ENCODE peak calls at places on chromosomes 4 and X, in five cellular contexts. P is AG04450, A is body of pancreas, Z is kidney, E is GM23338. W is an unnamed sample.

GRCh38 chr4:154004028-154004427 is 215.1 kb upstream of the SFRP2 start:
- DNase-seq in A (no peak), P (no peak), E (no peak), Z (no peak), W (no peak)

GRCh38 chrX:65677954-65678469 is 10.6 kb downstream of the MSN start:
- DNase-seq in A (no peak), E (no peak), P (peak), Z (no peak), W (no peak)

GRCh38 chr4:158811704-158812103 is 42.9 kb downstream of the FNIP2 start:
- DNase-seq in P (no peak), Z (no peak), A (no peak), E (no peak), W (peak)

GRCh38 chr4:832108-832507 is 6.2 kb upstream of the CPLX1 start:
- DNase-seq in Z (peak), A (no peak), P (no peak), E (no peak), W (no peak)

GRCh38 chrX:119055650-119056049 is 17.1 kb upstream of the CT47C1 start:
- DNase-seq in E (no peak), Z (no peak), P (no peak), A (no peak), W (no peak)

GRCh38 chrX:65941775-65942174 is 98.1 kb downstream of the VSIG4 start:
- DNase-seq in E (no peak), P (no peak), A (no peak), Z (no peak), W (no peak)

GRCh38 chrX:83829874-83830273 is 31.1 kb upstream of the CYLC1 start:
- DNase-seq in P (no peak), Z (no peak), A (no peak), E (no peak), W (no peak)

GRCh38 chrX:51336584-51336983 is 4.0 kb downstream of the NUDT10 start:
- DNase-seq in E (peak), Z (no peak), P (no peak), A (peak), W (no peak)

GRCh38 chrX:43655151-43655676 is 885 bp upstream of the MAOA start:
- DNase-seq in E (peak), A (peak), P (no peak), Z (peak), W (peak)

GRCh38 chrX:1294301-1295067 is 25.9 kb downstream of the CSF2RA start:
- DNase-seq in P (no peak), Z (peak), E (no peak), A (no peak), W (no peak)

GRCh38 chrX:12867746-12868145 is 874 bp downstream of the TLR7 start:
- DNase-seq in A (no peak), Z (no peak), P (no peak), E (no peak), W (no peak)

GRCh38 chrX:129739591-129739990 is 812 bp downstream of the XPNPEP2 start:
- DNase-seq in A (no peak), Z (no peak), P (no peak), E (peak), W (no peak)

GRCh38 chr4:122224348-122224747 is 72.2 kb downstream of the BLTP1 start:
- DNase-seq in A (no peak), P (peak), E (peak), Z (no peak), W (no peak)

GRCh38 chr4:121070274-121070673 is 2.1 kb downstream of the NDNF start:
- DNase-seq in A (no peak), P (no peak), Z (no peak), E (peak), W (peak)

GRCh38 chr4:40264497-40264896 is 67.7 kb downstream of the RHOH start:
- DNase-seq in A (no peak), Z (no peak), P (no peak), E (no peak), W (no peak)

GRCh38 chrX:154022716-154023115 is 3.0 kb upstream of the IRAK1 start:
- DNase-seq in E (no peak), Z (no peak), A (no peak), P (no peak), W (no peak)

GRCh38 chrX:50881028-50881427 is 29.5 kb upstream of the BMP15 start:
- DNase-seq in Z (no peak), A (no peak), P (no peak), E (no peak), W (no peak)

GRCh38 chr4:117311215-117311614 is 225.8 kb upstream of the TRAM1L1 start:
- DNase-seq in Z (no peak), E (no peak), A (no peak), P (no peak), W (no peak)

GRCh38 chr4:8066336-8066931 is 92.2 kb downstream of the ABLIM2 start:
- DNase-seq in A (no peak), P (no peak), E (no peak), Z (peak), W (no peak)

GRCh38 chr4:140253556-140254027 is 99.6 kb upstream of the MAML3 start:
- DNase-seq in P (no peak), E (no peak), Z (no peak), A (no peak), W (no peak)

GRCh38 chrX:148928803-148929202 is 428.4 kb downstream of the AFF2 start:
- DNase-seq in P (no peak), Z (no peak), E (no peak), A (no peak), W (no peak)

GRCh38 chr4:181662383-181662782 is 580.8 kb upstream of the TENM3 start:
- DNase-seq in P (no peak), Z (no peak), E (no peak), A (no peak), W (no peak)

GRCh38 chr4:14336656-14337055 is 665.6 kb upstream of the CPEB2 start:
- DNase-seq in E (no peak), Z (no peak), A (no peak), P (no peak), W (no peak)

GRCh38 chrX:20026278-20026677 is 35.4 kb upstream of the BCLAF3 start:
- DNase-seq in Z (no peak), A (no peak), E (no peak), P (peak), W (no peak)

GRCh38 chrX:148624951-148625350 is 124.5 kb downstream of the AFF2 start:
- DNase-seq in Z (no peak), E (no peak), P (no peak), A (no peak), W (no peak)

GRCh38 chrX:81120270-81120935 is 81.3 kb downstream of the HMGN5 start:
- DNase-seq in P (no peak), E (no peak), A (no peak), Z (no peak), W (no peak)

GRCh38 chr4:170091069-170091696 is 1.4 kb upstream of the AADAT start:
- DNase-seq in P (no peak), Z (peak), E (peak), A (no peak), W (no peak)

GRCh38 chrX:16788477-16788876 is 2.2 kb downstream of the TXLNG start:
- DNase-seq in Z (no peak), E (no peak), P (no peak), A (no peak), W (no peak)

GRCh38 chrX:5559386-5559785 is 669.3 kb downstream of the NLGN4X start:
- DNase-seq in Z (no peak), E (no peak), A (no peak), P (no peak), W (no peak)

GRCh38 chrX:119698835-119699234 is 5.9 kb upstream of the SEPTIN6 start:
- DNase-seq in Z (no peak), P (no peak), A (no peak), E (peak), W (no peak)

GRCh38 chrX:30065226-30065625 is 150.1 kb upstream of the MAGEB2 start:
- DNase-seq in E (no peak), P (peak), Z (no peak), A (no peak), W (no peak)

GRCh38 chr4:15758294-15758693 is 19.8 kb upstream of the CD38 start:
- DNase-seq in Z (no peak), P (no peak), A (no peak), E (no peak), W (no peak)

GRCh38 chr4:38131371-38132139 is 171.4 kb downstream of the PTTG2 start:
- DNase-seq in P (no peak), A (peak), E (peak), Z (no peak), W (no peak)

GRCh38 chrX:42515939-42516338 is 262.0 kb downstream of the PPP1R2C start:
- DNase-seq in A (no peak), Z (no peak), E (no peak), P (no peak), W (no peak)

GRCh38 chr4:101944649-101945048 is 154.1 kb downstream of the BANK1 start:
- DNase-seq in A (no peak), Z (no peak), P (peak), E (peak), W (no peak)

GRCh38 chr4:42655921-42656735 is 777 bp downstream of the ATP8A1 start:
- DNase-seq in E (peak), P (no peak), A (peak), Z (peak), W (peak)

GRCh38 chr4:44056721-44057151 is 391.9 kb downstream of the KCTD8 start:
- DNase-seq in Z (no peak), P (no peak), E (peak), A (no peak), W (no peak)

GRCh38 chr4:4780634-4781287 is 78.7 kb upstream of the MSX1 start:
- DNase-seq in E (no peak), Z (no peak), A (no peak), P (peak), W (no peak)

GRCh38 chr4:156968479-156968984 is 3.1 kb downstream of the PDGFC start:
- DNase-seq in E (peak), A (peak), Z (no peak), P (no peak), W (no peak)

GRCh38 chrX:115650916-115651315 is 89.9 kb downstream of the PLS3 start:
- DNase-seq in P (no peak), E (peak), Z (no peak), A (peak), W (no peak)

GRCh38 chr4:47915378-47915777 is 995 bp upstream of the NFXL1 start:
- DNase-seq in E (no peak), A (no peak), Z (no peak), P (no peak), W (no peak)

GRCh38 chr4:47914219-47914925 is at the start of gene NFXL1:
- DNase-seq in A (peak), E (peak), P (peak), Z (peak), W (peak)

GRCh38 chr4:47914926-47915237 is 499 bp upstream of the NFXL1 start:
- DNase-seq in A (no peak), E (no peak), Z (no peak), P (no peak), W (no peak)

GRCh38 chr4:47913328-47913727 is 1.1 kb downstream of the NFXL1 start:
- DNase-seq in P (no peak), A (no peak), E (peak), Z (no peak), W (no peak)

DNA sequence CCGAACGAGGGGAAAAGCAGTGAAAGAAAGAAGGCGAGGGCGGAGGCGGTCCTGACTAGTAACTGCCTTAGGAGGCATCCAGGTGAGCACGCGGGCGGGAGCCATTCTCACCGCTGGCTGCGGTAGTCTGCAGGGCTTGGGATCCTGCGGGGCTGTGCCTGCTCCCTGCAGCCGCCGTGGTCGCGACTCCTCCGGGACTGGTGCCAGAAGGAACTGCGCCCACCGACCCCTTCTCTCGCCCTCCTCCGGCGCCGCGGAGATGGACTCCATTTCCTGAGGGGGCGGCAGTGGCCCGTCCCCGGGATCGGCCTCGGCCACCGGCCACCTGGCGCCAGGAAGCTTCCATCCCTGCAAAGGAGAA is 545 bp downstream of the NFXL1 start:
- DNase-seq in A (peak), E (peak), Z (peak), P (no peak), W (peak)
- H3K27ac ChIP-seq in A (peak), E (peak), Z (peak), P (peak), W (peak)

DNA sequence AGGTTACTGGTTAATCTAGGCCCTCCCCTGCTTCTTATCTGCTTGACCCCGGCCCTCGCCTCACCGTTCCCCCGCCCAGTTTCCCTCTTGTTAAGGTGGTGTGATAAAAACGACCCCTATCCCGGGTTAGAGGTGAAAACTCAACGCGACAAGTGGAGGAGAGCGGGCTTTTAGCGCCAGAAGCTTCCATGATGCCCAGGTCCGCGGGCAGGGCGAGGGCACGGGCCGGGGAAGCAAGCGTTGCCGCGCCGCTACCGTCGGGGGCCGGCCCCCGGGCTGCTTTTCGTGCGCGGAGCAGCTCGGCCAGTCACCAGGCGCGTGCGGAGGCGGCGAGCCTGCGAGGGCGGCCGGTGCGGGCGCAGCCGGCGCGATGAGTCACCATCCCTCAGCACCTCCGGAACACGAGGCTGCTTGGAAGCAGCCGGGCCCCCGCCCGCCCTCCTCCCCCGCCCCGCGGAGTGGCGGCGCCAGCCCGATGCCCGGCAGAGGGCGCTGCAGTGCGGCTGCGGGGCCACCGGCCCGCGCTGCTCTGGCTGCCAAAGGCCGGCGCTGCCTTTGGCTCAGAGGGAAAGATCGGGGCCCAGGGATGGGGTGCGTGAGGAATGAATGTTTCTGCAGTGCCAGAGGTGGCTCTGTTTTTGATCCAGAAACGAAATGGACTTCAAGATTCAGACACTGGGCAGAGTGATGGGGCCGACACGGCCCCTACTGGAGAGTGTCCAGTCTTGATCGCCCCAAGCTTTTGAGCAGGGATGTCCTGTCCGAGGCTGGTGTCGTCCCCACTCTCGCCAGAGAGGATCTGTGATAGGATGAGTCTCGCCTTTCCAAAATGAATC is 107.8 kb downstream of the NHSL2 start:
- DNase-seq in Z (peak), P (peak), A (peak), E (peak), W (peak)
- H3K4me3 ChIP-seq in Z (no peak), P (peak), A (no peak), E (peak), W (no peak)

GRCh38 chr4:18171896-18172295 is 150.3 kb upstream of the LCORL start:
- DNase-seq in P (no peak), E (no peak), A (no peak), Z (no peak), W (no peak)
- H3K27ac ChIP-seq in P (no peak), E (no peak), A (no peak), Z (no peak), W (no peak)

GRCh38 chr4:76956961-76957738 is 7.6 kb downstream of the SEPTIN11 start:
- DNase-seq in P (no peak), E (no peak), A (no peak), Z (no peak), W (no peak)
- H3K4me3 ChIP-seq in P (no peak), E (no peak), A (no peak), Z (no peak), W (no peak)